ENCODE peak calls at places on chromosomes 12 and 14, in ten cellular contexts. M is trophoblast cell; Y is T-helper 17 cell; I is testis; Q is left lung; R is stimulated activated CD8-positive, alpha-beta memory T cell treated with anti-CD3 and anti-CD28 coated beads, Interleukin-15, amount 100 ng/mL, for 4 hours; D is Calu3; X is HFFc6; G is anterior cingulate cortex; F is foreskin fibroblast. P is an unnamed sample.

GRCh38 chr14:74571901-74572828 is 39.9 kb downstream of the LTBP2 start:
- DNase-seq in M (peak; percentile 97), Y (no peak), I (peak; percentile 47), Q (no peak), R (no peak), D (peak; percentile 43), X (peak; percentile 100), G (no peak), F (peak; percentile 97), P (no peak)

GRCh38 chr12:21934173-21934572 is 7.1 kb downstream of the ABCC9 start:
- DNase-seq in M (no peak), Y (no peak), I (no peak), Q (no peak), R (no peak), D (no peak), X (no peak), G (no peak), F (peak; percentile 38), P (no peak)

GRCh38 chr12:990308-990648 is 745 bp upstream of the ERC1 start:
- DNase-seq in M (peak; percentile 63), Y (no peak), I (peak; percentile 80), Q (peak; percentile 89), R (no peak), D (peak; percentile 37), X (peak; percentile 63), G (no peak), F (peak; percentile 76), P (peak; percentile 59)

GRCh38 chr14:24971255-24971654 is 78.7 kb downstream of the STXBP6 start:
- DNase-seq in M (no peak), Y (no peak), I (no peak), Q (no peak), R (no peak), D (no peak), X (no peak), G (peak; percentile 37), F (no peak), P (peak; percentile 22)

GRCh38 chr12:106732890-106733289 is 41.6 kb upstream of the RIC8B start:
- DNase-seq in M (no peak), Y (no peak), I (no peak), Q (no peak), R (no peak), D (no peak), X (no peak), G (no peak), F (no peak), P (no peak)

GRCh38 chr14:94680498-94681288 is 68.5 kb downstream of the SERPINA3 start:
- DNase-seq in M (no peak), Y (no peak), I (peak; percentile 11), Q (no peak), R (no peak), D (no peak), X (no peak), G (no peak), F (no peak), P (no peak)

GRCh38 chr12:32558941-32559340 is 120.2 kb upstream of the DNM1L start:
- DNase-seq in M (no peak), Y (no peak), I (no peak), Q (no peak), R (no peak), D (no peak), X (peak; percentile 63), G (no peak), F (peak; percentile 80), P (no peak)

GRCh38 chr12:79546461-79547043 is 144.2 kb downstream of the PAWR start:
- DNase-seq in M (peak; percentile 44), Y (no peak), I (no peak), Q (no peak), R (no peak), D (peak; percentile 30), X (no peak), G (no peak), F (peak; percentile 18), P (no peak)

GRCh38 chr12:27922591-27923139 is 49.9 kb downstream of the PTHLH start:
- DNase-seq in M (peak; percentile 55), Y (no peak), I (peak; percentile 14), Q (no peak), R (no peak), D (no peak), X (peak; percentile 74), G (no peak), F (peak; percentile 74), P (peak; percentile 37)

GRCh38 chr12:106227641-106228319 is 20.0 kb downstream of the CKAP4 start:
- DNase-seq in M (peak; percentile 38), Y (peak; percentile 55), I (no peak), Q (peak; percentile 87), R (peak; percentile 29), D (peak; percentile 64), X (no peak), G (no peak), F (peak; percentile 53), P (no peak)

GRCh38 chr12:127722651-127723050 is 544.3 kb upstream of the TMEM132C start:
- DNase-seq in M (no peak), Y (no peak), I (no peak), Q (no peak), R (no peak), D (no peak), X (no peak), G (no peak), F (no peak), P (no peak)

GRCh38 chr14:38039526-38039925 is 168.2 kb upstream of the SSTR1 start:
- DNase-seq in M (no peak), Y (no peak), I (no peak), Q (no peak), R (no peak), D (no peak), X (peak; percentile 29), G (no peak), F (peak; percentile 70), P (no peak)

GRCh38 chr12:3271639-3272038 is 194.5 kb downstream of the TSPAN9 start:
- DNase-seq in M (no peak), Y (no peak), I (no peak), Q (peak; percentile 23), R (no peak), D (no peak), X (no peak), G (no peak), F (no peak), P (no peak)

GRCh38 chr14:71647086-71647784 is 285.0 kb upstream of the RGS6 start:
- DNase-seq in M (peak; percentile 93), Y (no peak), I (no peak), Q (no peak), R (no peak), D (peak; percentile 60), X (no peak), G (no peak), F (no peak), P (no peak)

GRCh38 chr12:118355838-118356237 is 16.9 kb downstream of the TAOK3 start:
- DNase-seq in M (peak; percentile 72), Y (no peak), I (no peak), Q (no peak), R (no peak), D (no peak), X (no peak), G (no peak), F (no peak), P (no peak)

GRCh38 chr12:107477018-107477417 is 208.6 kb upstream of the PWP1 start:
- DNase-seq in M (no peak), Y (no peak), I (no peak), Q (no peak), R (no peak), D (no peak), X (no peak), G (no peak), F (no peak), P (no peak)

GRCh38 chr14:32319368-32320049 is 9.6 kb upstream of the AKAP6 start:
- DNase-seq in M (no peak), Y (no peak), I (no peak), Q (no peak), R (no peak), D (no peak), X (peak; percentile 30), G (no peak), F (peak; percentile 35), P (no peak)

GRCh38 chr14:58191763-58192596 is 8.0 kb upstream of the ACTR10 start:
- DNase-seq in M (no peak), Y (no peak), I (no peak), Q (no peak), R (no peak), D (no peak), X (no peak), G (no peak), F (no peak), P (no peak)

GRCh38 chr14:55572578-55572977 is 7.4 kb upstream of the KTN1 start:
- DNase-seq in M (no peak), Y (no peak), I (no peak), Q (no peak), R (no peak), D (no peak), X (no peak), G (no peak), F (no peak), P (no peak)

GRCh38 chr12:26205946-26206345 is 10.6 kb downstream of the SSPN start:
- DNase-seq in M (no peak), Y (no peak), I (no peak), Q (no peak), R (no peak), D (no peak), X (no peak), G (no peak), F (no peak), P (peak; percentile 78)

GRCh38 chr12:52319097-52319496 is 2.1 kb downstream of the KRT83 start:
- DNase-seq in M (no peak), Y (no peak), I (no peak), Q (no peak), R (no peak), D (peak; percentile 37), X (no peak), G (no peak), F (no peak), P (no peak)

GRCh38 chr12:19712041-19712440 is 272.7 kb downstream of the AEBP2 start:
- DNase-seq in M (no peak), Y (no peak), I (no peak), Q (no peak), R (no peak), D (no peak), X (peak; percentile 81), G (no peak), F (peak; percentile 74), P (no peak)

GRCh38 chr12:122215789-122216188 is 10.1 kb downstream of the DIABLO start:
- DNase-seq in M (no peak), Y (no peak), I (no peak), Q (no peak), R (no peak), D (no peak), X (peak; percentile 46), G (no peak), F (peak; percentile 14), P (no peak)

GRCh38 chr12:62933871-62934798 is 815 bp downstream of the PPM1H start:
- DNase-seq in M (peak; percentile 57), Y (no peak), I (peak; percentile 48), Q (peak; percentile 91), R (no peak), D (peak; percentile 62), X (peak; percentile 19), G (peak; percentile 57), F (peak; percentile 11), P (peak; percentile 65)

GRCh38 chr12:121467638-121468403 is 67.9 kb downstream of the RNF34 start:
- DNase-seq in M (peak; percentile 18), Y (no peak), I (no peak), Q (no peak), R (no peak), D (peak; percentile 37), X (no peak), G (peak; percentile 47), F (peak; percentile 53), P (no peak)

GRCh38 chr12:70733385-70733784 is 96.2 kb upstream of the PTPRB start:
- DNase-seq in M (peak; percentile 86), Y (no peak), I (peak; percentile 28), Q (no peak), R (no peak), D (peak; percentile 48), X (peak; percentile 67), G (no peak), F (peak; percentile 86), P (peak; percentile 87)

GRCh38 chr14:70052990-70053389 is 135.8 kb downstream of the SLC8A3 start:
- DNase-seq in M (peak; percentile 65), Y (no peak), I (peak; percentile 63), Q (no peak), R (no peak), D (peak; percentile 56), X (no peak), G (no peak), F (peak; percentile 59), P (no peak)

P was measured in Ammon's horn.